ENCODE peak calls at places on chromosomes 6 and 20, in six cellular contexts. One of them, this sample, is unnamed.

GRCh38 chr6:142746524-142746923 is 198.5 kb downstream of the HIVEP2 start:
- DNase-seq in AG09319: no peak
- DNase-seq in OCI-LY7: peak
- DNase-seq in epithelial cell of proximal tubule: no peak
- DNase-seq in H1: peak
- DNase-seq in PC-3: peak
- DNase-seq in this sample: no peak

GRCh38 chr6:161273356-161273751 is 507 bp downstream of the AGPAT4 start:
- DNase-seq in AG09319: no peak
- DNase-seq in OCI-LY7: peak
- DNase-seq in epithelial cell of proximal tubule: no peak
- DNase-seq in H1: no peak
- DNase-seq in PC-3: peak
- DNase-seq in this sample: no peak

GRCh38 chr20:57866250-57867106 is 156.7 kb upstream of the PMEPA1 start:
- DNase-seq in AG09319: no peak
- DNase-seq in OCI-LY7: no peak
- DNase-seq in epithelial cell of proximal tubule: no peak
- DNase-seq in H1: peak
- DNase-seq in PC-3: peak
- DNase-seq in this sample: no peak

GRCh38 chr6:66858196-66858595 is 1151.2 kb upstream of the EYS start:
- DNase-seq in AG09319: no peak
- DNase-seq in OCI-LY7: no peak
- DNase-seq in epithelial cell of proximal tubule: no peak
- DNase-seq in H1: no peak
- DNase-seq in PC-3: no peak
- DNase-seq in this sample: no peak

GRCh38 chr6:150567823-150568383 is 31.8 kb upstream of the PLEKHG1 start:
- DNase-seq in AG09319: no peak
- DNase-seq in OCI-LY7: no peak
- DNase-seq in epithelial cell of proximal tubule: no peak
- DNase-seq in H1: no peak
- DNase-seq in PC-3: peak
- DNase-seq in this sample: no peak

GRCh38 chr20:51462566-51463276 is 79.8 kb downstream of the NFATC2 start:
- DNase-seq in AG09319: no peak
- DNase-seq in OCI-LY7: no peak
- DNase-seq in epithelial cell of proximal tubule: no peak
- DNase-seq in H1: no peak
- DNase-seq in PC-3: no peak
- DNase-seq in this sample: no peak

GRCh38 chr6:92114091-92114490 is 1305.3 kb downstream of the EPHA7 start:
- DNase-seq in AG09319: no peak
- DNase-seq in OCI-LY7: no peak
- DNase-seq in epithelial cell of proximal tubule: no peak
- DNase-seq in H1: no peak
- DNase-seq in PC-3: no peak
- DNase-seq in this sample: no peak

GRCh38 chr20:51750770-51751388 is 17.3 kb downstream of the ATP9A start:
- DNase-seq in AG09319: no peak
- DNase-seq in OCI-LY7: no peak
- DNase-seq in epithelial cell of proximal tubule: no peak
- DNase-seq in H1: no peak
- DNase-seq in PC-3: no peak
- DNase-seq in this sample: no peak

GRCh38 chr6:166579234-166579575 is 7.3 kb downstream of the RAMACL start:
- DNase-seq in AG09319: no peak
- DNase-seq in OCI-LY7: no peak
- DNase-seq in epithelial cell of proximal tubule: no peak
- DNase-seq in H1: no peak
- DNase-seq in PC-3: no peak
- DNase-seq in this sample: no peak

GRCh38 chr6:137416376-137417109 is 77.7 kb downstream of the OLIG3 start:
- DNase-seq in AG09319: no peak
- DNase-seq in OCI-LY7: peak
- DNase-seq in epithelial cell of proximal tubule: no peak
- DNase-seq in H1: no peak
- DNase-seq in PC-3: no peak
- DNase-seq in this sample: no peak

GRCh38 chr20:754904-755303 is 13.4 kb downstream of the SLC52A3 start:
- DNase-seq in AG09319: no peak
- DNase-seq in OCI-LY7: no peak
- DNase-seq in epithelial cell of proximal tubule: no peak
- DNase-seq in H1: no peak
- DNase-seq in PC-3: no peak
- DNase-seq in this sample: no peak

GRCh38 chr6:170279426-170279825 is 11.5 kb downstream of the DLL1 start:
- DNase-seq in AG09319: no peak
- DNase-seq in OCI-LY7: no peak
- DNase-seq in epithelial cell of proximal tubule: no peak
- DNase-seq in H1: no peak
- DNase-seq in PC-3: no peak
- DNase-seq in this sample: no peak

GRCh38 chr6:135904666-135905065 is 53.2 kb downstream of the PDE7B start:
- DNase-seq in AG09319: no peak
- DNase-seq in OCI-LY7: no peak
- DNase-seq in epithelial cell of proximal tubule: no peak
- DNase-seq in H1: no peak
- DNase-seq in PC-3: peak
- DNase-seq in this sample: no peak

GRCh38 chr6:44512868-44513641 is 125.5 kb downstream of the CDC5L start:
- DNase-seq in AG09319: no peak
- DNase-seq in OCI-LY7: peak
- DNase-seq in epithelial cell of proximal tubule: no peak
- DNase-seq in H1: peak
- DNase-seq in PC-3: peak
- DNase-seq in this sample: no peak

GRCh38 chr6:169249057-169249456 is 4.6 kb downstream of the THBS2 start:
- DNase-seq in AG09319: no peak
- DNase-seq in OCI-LY7: no peak
- DNase-seq in epithelial cell of proximal tubule: no peak
- DNase-seq in H1: no peak
- DNase-seq in PC-3: no peak
- DNase-seq in this sample: no peak

GRCh38 chr6:79421001-79421411 is 116.2 kb downstream of the LCA5 start:
- DNase-seq in AG09319: no peak
- DNase-seq in OCI-LY7: no peak
- DNase-seq in epithelial cell of proximal tubule: no peak
- DNase-seq in H1: no peak
- DNase-seq in PC-3: no peak
- DNase-seq in this sample: no peak

GRCh38 chr6:296151-297122 is 4.2 kb downstream of the DUSP22 start:
- DNase-seq in AG09319: no peak
- DNase-seq in OCI-LY7: peak
- DNase-seq in epithelial cell of proximal tubule: no peak
- DNase-seq in H1: peak
- DNase-seq in PC-3: no peak
- DNase-seq in this sample: peak

GRCh38 chr20:45346291-45346718 is 1.9 kb downstream of the SDC4 start:
- DNase-seq in AG09319: no peak
- DNase-seq in OCI-LY7: no peak
- DNase-seq in epithelial cell of proximal tubule: no peak
- DNase-seq in H1: no peak
- DNase-seq in PC-3: peak
- DNase-seq in this sample: no peak

GRCh38 chr6:107716688-107717089 is 107.4 kb downstream of the SCML4 start:
- DNase-seq in AG09319: no peak
- DNase-seq in OCI-LY7: peak
- DNase-seq in epithelial cell of proximal tubule: no peak
- DNase-seq in H1: no peak
- DNase-seq in PC-3: peak
- DNase-seq in this sample: peak

GRCh38 chr6:132763269-132763668 is 5.6 kb upstream of the VNN2 start:
- DNase-seq in AG09319: no peak
- DNase-seq in OCI-LY7: peak
- DNase-seq in epithelial cell of proximal tubule: no peak
- DNase-seq in H1: no peak
- DNase-seq in PC-3: no peak
- DNase-seq in this sample: peak

GRCh38 chr20:33561981-33562601 is 72.2 kb downstream of the CBFA2T2 start:
- DNase-seq in AG09319: peak
- DNase-seq in OCI-LY7: peak
- DNase-seq in epithelial cell of proximal tubule: peak
- DNase-seq in H1: no peak
- DNase-seq in PC-3: peak
- DNase-seq in this sample: no peak

GRCh38 chr6:110654096-110654820 is 161.0 kb downstream of the CDK19 start:
- DNase-seq in AG09319: no peak
- DNase-seq in OCI-LY7: no peak
- DNase-seq in epithelial cell of proximal tubule: no peak
- DNase-seq in H1: no peak
- DNase-seq in PC-3: peak
- DNase-seq in this sample: no peak

GRCh38 chr6:27667651-27668441 is 194.9 kb upstream of the ZNF184 start:
- DNase-seq in AG09319: no peak
- DNase-seq in OCI-LY7: no peak
- DNase-seq in epithelial cell of proximal tubule: no peak
- DNase-seq in H1: no peak
- DNase-seq in PC-3: no peak
- DNase-seq in this sample: no peak

GRCh38 chr6:158596861-158597260 is 37.0 kb downstream of the TMEM181 start:
- DNase-seq in AG09319: no peak
- DNase-seq in OCI-LY7: no peak
- DNase-seq in epithelial cell of proximal tubule: no peak
- DNase-seq in H1: no peak
- DNase-seq in PC-3: no peak
- DNase-seq in this sample: no peak

GRCh38 chr6:158593670-158594069 is 33.8 kb downstream of the TMEM181 start:
- DNase-seq in AG09319: no peak
- DNase-seq in OCI-LY7: no peak
- DNase-seq in epithelial cell of proximal tubule: no peak
- DNase-seq in H1: no peak
- DNase-seq in PC-3: no peak
- DNase-seq in this sample: no peak

GRCh38 chr6:158597565-158597964 is 37.7 kb downstream of the TMEM181 start:
- DNase-seq in AG09319: no peak
- DNase-seq in OCI-LY7: no peak
- DNase-seq in epithelial cell of proximal tubule: no peak
- DNase-seq in H1: no peak
- DNase-seq in PC-3: no peak
- DNase-seq in this sample: no peak

GRCh38 chr6:158591134-158591809 is 31.4 kb downstream of the TMEM181 start:
- DNase-seq in AG09319: no peak
- DNase-seq in OCI-LY7: no peak
- DNase-seq in epithelial cell of proximal tubule: no peak
- DNase-seq in H1: no peak
- DNase-seq in PC-3: no peak
- DNase-seq in this sample: no peak

DNA sequence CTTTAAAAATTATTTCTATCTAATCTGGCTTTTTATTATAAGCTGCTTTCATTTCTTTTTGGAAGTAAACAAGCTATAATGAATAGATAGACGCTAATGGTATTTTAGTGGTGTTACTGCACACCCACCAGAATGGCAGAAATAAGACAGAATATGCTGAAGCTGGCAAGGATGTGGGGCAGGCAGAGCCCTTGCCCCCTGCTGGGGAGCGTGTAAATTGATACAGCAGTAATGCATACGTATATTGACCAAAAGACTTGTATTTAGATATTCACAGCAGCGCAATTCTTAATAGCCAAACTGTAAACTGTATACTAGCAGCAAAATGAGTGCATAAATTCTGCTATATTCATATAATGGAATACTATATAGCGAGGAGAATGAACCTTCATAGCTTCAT is 35.3 kb downstream of the TMEM181 start:
- DNase-seq in AG09319: no peak
- DNase-seq in OCI-LY7: peak
- DNase-seq in epithelial cell of proximal tubule: no peak
- DNase-seq in H1: no peak
- DNase-seq in PC-3: no peak
- DNase-seq in this sample: no peak
- TF ChIP-seq CTCF in AG09319: peak
- TF ChIP-seq CTCF in OCI-LY7: peak
- TF ChIP-seq CTCF in epithelial cell of proximal tubule: peak
- TF ChIP-seq CTCF in H1: no peak
- TF ChIP-seq CTCF in PC-3: peak
- TF ChIP-seq CTCF in this sample: no peak

DNA sequence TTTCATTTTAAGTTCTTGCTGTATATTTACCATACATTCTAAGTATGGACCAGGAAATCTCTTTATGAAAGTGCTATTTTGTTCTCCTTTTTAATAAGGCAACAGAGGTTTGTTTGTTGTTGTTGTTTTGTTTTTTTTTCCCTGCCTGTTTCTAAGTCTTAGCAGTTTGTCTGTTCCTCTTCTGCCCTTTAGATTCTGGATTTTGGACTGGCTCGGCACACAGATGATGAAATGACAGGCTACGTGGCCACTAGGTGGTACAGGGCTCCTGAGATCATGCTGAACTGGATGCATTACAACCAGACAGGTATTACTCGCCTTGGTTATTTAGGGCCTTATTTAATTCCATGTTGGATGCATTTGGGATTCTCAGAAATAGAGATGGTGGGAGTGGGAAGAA is 48.0 kb downstream of the MAPK14 start:
- DNase-seq in AG09319: no peak
- DNase-seq in OCI-LY7: peak
- DNase-seq in epithelial cell of proximal tubule: no peak
- DNase-seq in H1: no peak
- DNase-seq in PC-3: peak
- DNase-seq in this sample: no peak
- TF ChIP-seq CTCF in AG09319: no peak
- TF ChIP-seq CTCF in OCI-LY7: peak
- TF ChIP-seq CTCF in epithelial cell of proximal tubule: peak
- TF ChIP-seq CTCF in H1: peak
- TF ChIP-seq CTCF in PC-3: peak
- TF ChIP-seq CTCF in this sample: no peak

GRCh38 chr6:159833556-159833955 is 33.5 kb downstream of the PNLDC1 start:
- DNase-seq in AG09319: no peak
- DNase-seq in OCI-LY7: no peak
- DNase-seq in epithelial cell of proximal tubule: no peak
- DNase-seq in H1: no peak
- DNase-seq in PC-3: peak
- DNase-seq in this sample: no peak
- TF ChIP-seq CTCF in AG09319: no peak
- TF ChIP-seq CTCF in OCI-LY7: no peak
- TF ChIP-seq CTCF in epithelial cell of proximal tubule: no peak
- TF ChIP-seq CTCF in H1: no peak
- TF ChIP-seq CTCF in PC-3: no peak
- TF ChIP-seq CTCF in this sample: no peak

GRCh38 chr6:160162167-160162566 is 40.6 kb downstream of the SLC22A1 start:
- DNase-seq in AG09319: no peak
- DNase-seq in OCI-LY7: no peak
- DNase-seq in epithelial cell of proximal tubule: no peak
- DNase-seq in H1: no peak
- DNase-seq in PC-3: no peak
- DNase-seq in this sample: no peak

GRCh38 chr6:160160929-160161646 is 39.5 kb downstream of the SLC22A1 start:
- DNase-seq in AG09319: no peak
- DNase-seq in OCI-LY7: no peak
- DNase-seq in epithelial cell of proximal tubule: no peak
- DNase-seq in H1: no peak
- DNase-seq in PC-3: no peak
- DNase-seq in this sample: no peak

GRCh38 chr6:160161647-160161986 is 40.0 kb downstream of the SLC22A1 start:
- DNase-seq in AG09319: no peak
- DNase-seq in OCI-LY7: no peak
- DNase-seq in epithelial cell of proximal tubule: no peak
- DNase-seq in H1: no peak
- DNase-seq in PC-3: no peak
- DNase-seq in this sample: no peak

GRCh38 chr6:160163425-160163824 is 41.8 kb downstream of the SLC22A1 start:
- DNase-seq in AG09319: no peak
- DNase-seq in OCI-LY7: no peak
- DNase-seq in epithelial cell of proximal tubule: no peak
- DNase-seq in H1: no peak
- DNase-seq in PC-3: no peak
- DNase-seq in this sample: no peak

GRCh38 chr6:160160450-160160849 is 38.8 kb downstream of the SLC22A1 start:
- DNase-seq in AG09319: no peak
- DNase-seq in OCI-LY7: no peak
- DNase-seq in epithelial cell of proximal tubule: no peak
- DNase-seq in H1: no peak
- DNase-seq in PC-3: peak
- DNase-seq in this sample: no peak
- TF ChIP-seq CTCF in AG09319: peak
- TF ChIP-seq CTCF in OCI-LY7: no peak
- TF ChIP-seq CTCF in epithelial cell of proximal tubule: no peak
- TF ChIP-seq CTCF in H1: no peak
- TF ChIP-seq CTCF in PC-3: peak
- TF ChIP-seq CTCF in this sample: no peak

This sample was measured in GM13976.